ENCODE peak calls at places on chromosomes 7 and 10, in six cellular contexts. U is stimulated activated naive CD4-positive, alpha-beta T cell; H is activated CD4-positive, alpha-beta T cell treated with anti-CD3 and anti-CD28 coated beads for 36 hours; T is stimulated activated CD4-positive, alpha-beta T cell treated with anti-CD3 and anti-CD28 coated beads, Interleukin-4, amount 100 ng/mL, for 48 hours; A is stimulated activated CD8-positive, alpha-beta memory T cell treated with anti-CD3 and anti-CD28 coated beads, Interleukin-15, amount 100 ng/mL, for 24 hours; Y is body of pancreas. G is an unnamed sample.

GRCh38 chr7:12289996-12290395 is 78.9 kb downstream of the TMEM106B start:
- DNase-seq in H (no peak), T (no peak), Y (no peak), U (no peak), A (no peak), G (no peak)

GRCh38 chr10:49592726-49593563 is 17.2 kb upstream of the SLC18A3 start:
- DNase-seq in U (peak; percentile 25), Y (peak; percentile 52), H (peak; percentile 74), T (peak; percentile 53), A (peak; percentile 16), G (no peak)

GRCh38 chr7:94244760-94245159 is 149.9 kb upstream of the COL1A2 start:
- DNase-seq in Y (no peak), U (no peak), T (no peak), H (no peak), A (no peak), G (no peak)

GRCh38 chr7:97635622-97636021 is 96.3 kb upstream of the TAC1 start:
- DNase-seq in T (no peak), Y (no peak), H (no peak), U (no peak), A (no peak), G (no peak)

GRCh38 chr10:89078729-89079672 is 88.4 kb downstream of the FAS start:
- DNase-seq in H (no peak), A (no peak), U (no peak), Y (no peak), T (no peak), G (no peak)

GRCh38 chr7:132650498-132650897 is 74.2 kb upstream of the PLXNA4 start:
- DNase-seq in H (no peak), A (no peak), T (no peak), Y (peak; percentile 18), U (no peak), G (no peak)

GRCh38 chr7:141362580-141363435 is 188.4 kb upstream of the AGK start:
- DNase-seq in H (no peak), T (no peak), Y (no peak), U (no peak), A (no peak), G (no peak)

GRCh38 chr10:58765905-58766304 is 253.2 kb downstream of the BICC1 start:
- DNase-seq in H (no peak), U (no peak), Y (no peak), A (no peak), T (no peak), G (no peak)

GRCh38 chr7:36904802-36905201 is 180.5 kb upstream of the AOAH start:
- DNase-seq in U (no peak), H (no peak), A (no peak), Y (peak; percentile 17), T (no peak), G (no peak)

GRCh38 chr7:18202315-18203045 is 174.8 kb upstream of the PRPS1L1 start:
- DNase-seq in Y (no peak), U (no peak), H (no peak), T (no peak), A (no peak), G (no peak)